ENCODE peak calls at places on chromosomes 13 and 19, in six cellular contexts. N is astrocyte of the spinal cord, R is fibroblast of pulmonary artery, I is Caco-2, A is LNCaP clone FGC, H is ovary. S is an unnamed sample.

GRCh38 chr19:42191855-42192254 is 25.6 kb downstream of the DEDD2 start:
- DNase-seq in R (peak), I (no peak), H (no peak), A (no peak), N (peak), S (no peak)

GRCh38 chr13:74288361-74288911 is 154.2 kb upstream of the KLF12 start:
- DNase-seq in H (peak), I (no peak), A (no peak), N (peak), R (no peak), S (no peak)

GRCh38 chr19:33797821-33798633 is 1.4 kb downstream of the KCTD15 start:
- DNase-seq in R (peak), H (peak), A (no peak), I (no peak), N (peak), S (peak)

GRCh38 chr13:76331948-76332712 is 554.1 kb downstream of the KCTD12 start:
- DNase-seq in N (peak), I (no peak), R (peak), A (no peak), H (no peak), S (no peak)

GRCh38 chr19:39692166-39692565 is 12.1 kb upstream of the LGALS14 start:
- DNase-seq in A (no peak), I (no peak), N (no peak), R (no peak), H (no peak), S (peak)

GRCh38 chr13:99650410-99650809 is 149.1 kb downstream of the TM9SF2 start:
- DNase-seq in I (no peak), R (no peak), N (no peak), A (no peak), H (no peak), S (no peak)

GRCh38 chr19:49677901-49678674 is 1.0 kb downstream of the PRMT1 start:
- DNase-seq in R (peak), N (peak), H (peak), A (no peak), I (peak), S (peak)

GRCh38 chr13:38002596-38002995 is 133.0 kb upstream of the TRPC4 start:
- DNase-seq in N (no peak), A (peak), H (no peak), R (no peak), I (no peak), S (no peak)

GRCh38 chr19:24073807-24074206 is 13.2 kb upstream of the ZNF254 start:
- DNase-seq in H (no peak), R (no peak), A (no peak), I (no peak), N (no peak), S (no peak)

GRCh38 chr13:71977028-71977427 is 110.0 kb upstream of the DACH1 start:
- DNase-seq in N (no peak), A (no peak), H (no peak), I (no peak), R (no peak), S (no peak)

GRCh38 chr13:71979616-71980015 is 112.6 kb upstream of the DACH1 start:
- DNase-seq in R (peak), H (no peak), A (no peak), I (no peak), N (peak), S (no peak)
- TF ChIP-seq CTCF in R (peak), H (no peak), A (peak), I (peak), N (peak), S (no peak)

GRCh38 chr13:113207890-113208423 is 512 bp downstream of the PCID2 start:
- DNase-seq in H (no peak), I (peak), R (peak), N (peak), A (no peak), S (peak)
- H3K4me3 ChIP-seq in H (peak), I (peak), R (peak), N (peak), A (peak), S (peak)

DNA sequence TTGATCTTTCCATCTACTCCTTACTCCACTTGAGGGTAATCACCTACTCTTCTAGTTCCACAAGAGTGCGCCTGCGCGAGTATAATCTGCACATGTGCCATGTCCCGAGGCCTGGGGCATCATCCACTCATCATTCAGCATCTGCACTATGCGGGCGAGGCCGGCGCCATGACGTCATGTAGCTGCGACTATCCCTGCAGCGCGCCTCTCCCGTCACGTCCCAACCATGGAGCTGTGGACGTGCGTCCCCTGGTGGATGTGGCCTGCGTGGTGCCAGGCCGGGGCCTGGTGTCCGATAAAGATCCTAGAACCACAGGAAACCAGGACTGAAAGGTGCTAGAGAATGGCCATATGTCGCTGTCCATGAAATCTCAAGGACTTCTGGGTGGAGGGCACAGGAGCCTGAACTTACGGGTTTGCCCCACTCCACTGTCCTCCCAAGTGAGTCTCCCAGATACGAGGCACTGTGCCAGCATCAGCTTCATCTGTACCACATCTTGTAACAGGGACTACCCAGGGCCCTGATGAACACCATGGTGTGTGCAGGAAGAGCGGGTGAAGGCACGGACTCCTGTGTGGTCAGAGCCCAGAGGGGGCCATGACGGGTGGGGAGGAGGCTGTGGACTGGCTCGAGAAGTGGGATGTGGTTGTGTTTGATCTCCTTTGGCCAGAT is 2.7 kb upstream of the KLK2 start:
- DNase-seq in H (no peak), R (no peak), N (no peak), I (peak), A (no peak), S (peak)
- TF ChIP-seq CTCF in H (no peak), R (no peak), N (no peak), I (no peak), A (no peak), S (no peak)

DNA sequence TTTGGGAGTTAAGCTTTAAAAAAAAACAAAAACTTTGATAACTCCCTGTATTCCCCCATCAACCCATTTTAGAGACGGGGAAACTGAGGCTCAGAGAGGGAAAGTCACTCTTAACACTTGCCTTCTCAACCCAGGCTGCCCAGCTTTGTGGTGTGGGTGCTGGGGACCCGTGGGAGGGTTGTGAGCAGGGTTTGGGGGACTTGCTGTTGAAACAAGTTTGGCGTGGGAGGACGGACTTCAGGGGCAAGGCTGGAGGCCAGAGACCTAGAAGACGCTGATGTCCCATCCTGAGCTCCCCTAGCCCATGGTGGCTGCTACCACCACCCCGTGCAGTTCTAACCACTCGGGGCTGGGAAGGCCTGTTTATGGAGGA is 747 bp upstream of the CACTIN start:
- DNase-seq in A (no peak), I (no peak), R (no peak), H (no peak), N (no peak), S (no peak)
- H3K4me3 ChIP-seq in A (peak), I (no peak), R (peak), H (no peak), N (no peak), S (peak)

GRCh38 chr13:108342369-108343289 is 73.1 kb downstream of the TNFSF13B start:
- DNase-seq in H (no peak), I (no peak), R (peak), N (peak), A (no peak), S (no peak)
- TF ChIP-seq CTCF in H (no peak), I (peak), R (peak), N (peak), A (peak), S (peak)

GRCh38 chr13:111436446-111436845 is 116.0 kb downstream of the TEX29 start:
- DNase-seq in I (no peak), A (no peak), H (no peak), N (no peak), R (no peak), S (no peak)
- H3K4me3 ChIP-seq in I (no peak), A (no peak), H (no peak), N (no peak), R (no peak), S (no peak)

GRCh38 chr13:23574421-23574820 is 4.2 kb downstream of the TNFRSF19 start:
- DNase-seq in A (no peak), H (no peak), I (no peak), R (no peak), N (no peak), S (no peak)

GRCh38 chr13:23572836-23573235 is 2.6 kb downstream of the TNFRSF19 start:
- DNase-seq in R (no peak), A (no peak), I (no peak), H (no peak), N (no peak), S (no peak)

GRCh38 chr13:23570931-23571330 is 719 bp downstream of the TNFRSF19 start:
- DNase-seq in H (no peak), I (no peak), N (peak), R (peak), A (no peak), S (no peak)

GRCh38 chr13:23567792-23568480 is 2.3 kb upstream of the TNFRSF19 start:
- DNase-seq in R (no peak), A (no peak), H (no peak), I (no peak), N (no peak), S (no peak)

GRCh38 chr13:23570099-23570926 is at the start of gene TNFRSF19:
- DNase-seq in H (no peak), N (peak), A (no peak), R (peak), I (peak), S (no peak)
- TF ChIP-seq CTCF in H (no peak), N (no peak), A (no peak), R (no peak), I (no peak), S (no peak)

GRCh38 chr19:17025361-17025760 is 1.2 kb downstream of the CPAMD8 start:
- DNase-seq in N (no peak), R (no peak), H (no peak), I (no peak), A (no peak), S (no peak)

GRCh38 chr19:17026041-17026658 is 460 bp downstream of the CPAMD8 start:
- DNase-seq in H (no peak), R (no peak), N (no peak), A (no peak), I (no peak), S (no peak)

GRCh38 chr19:17023805-17024204 is 2.8 kb downstream of the CPAMD8 start:
- DNase-seq in H (no peak), R (no peak), N (no peak), I (no peak), A (no peak), S (no peak)

GRCh38 chr19:17027428-17027816 is 812 bp upstream of the CPAMD8 start:
- DNase-seq in A (no peak), H (no peak), R (no peak), I (no peak), N (no peak), S (no peak)

DNA sequence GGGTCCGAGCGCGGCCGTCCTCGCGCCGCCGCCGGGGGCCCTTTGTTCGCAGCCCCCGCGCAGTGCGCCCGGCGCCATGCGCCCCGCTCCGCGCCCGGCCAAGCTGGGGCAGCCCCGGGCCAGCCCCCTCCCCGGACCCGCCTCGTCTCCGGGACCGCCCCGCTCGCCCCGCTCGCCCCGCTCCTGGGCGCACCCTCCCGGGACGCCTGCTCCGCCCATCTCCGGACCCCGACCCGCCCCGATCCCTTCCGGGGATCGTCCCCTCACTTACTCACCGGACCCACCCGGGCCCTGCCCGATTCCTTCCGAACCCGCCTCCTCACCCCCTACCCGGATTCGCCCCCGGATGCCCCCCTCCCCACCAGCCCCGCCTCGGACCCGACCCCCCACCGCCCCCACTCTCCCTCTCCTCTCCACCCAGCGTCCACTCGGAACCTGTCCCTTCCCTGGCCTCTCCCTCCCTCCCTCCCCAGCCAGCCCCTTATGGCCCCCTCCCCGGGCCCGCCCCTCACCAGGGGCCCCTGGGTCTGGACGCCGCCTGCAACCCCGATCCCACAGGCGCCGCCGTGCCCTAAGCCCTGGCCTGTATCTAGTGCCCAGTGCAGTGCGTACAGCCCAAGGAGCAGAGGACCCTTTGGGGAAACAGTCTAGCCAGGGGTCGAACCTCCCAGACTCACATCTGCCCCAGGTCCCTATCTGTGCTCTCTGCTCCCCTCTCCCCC is at the start of gene CPAMD8:
- DNase-seq in H (no peak), R (no peak), N (no peak), A (no peak), I (no peak), S (no peak)
- H3K4me3 ChIP-seq in H (no peak), R (no peak), N (no peak), A (no peak), I (peak), S (no peak)

S was measured in pancreas.